ENCODE peak calls at places on chromosomes 12 and 14, in seven cellular contexts. D is omental fat pad; B is HTR-8/SVneo; I is KBM-7; S is natural killer cell treated with Interleukin-12 subunit alpha and Interleukin-12 subunit beta and Interleukin-15 and Interleukin-18, amount 100 ng/mL, for 72 hours; A is fibroblast of mammary gland; L is D341Med. V is an unnamed sample.

GRCh38 chr12:20367731-20368652 is at the start of gene PDE3A:
- DNase-seq in D (no peak), B (peak), I (peak), S (no peak), A (peak), L (peak), V (peak)

GRCh38 chr12:53061404-53062010 is 11.6 kb downstream of the TNS2 start:
- DNase-seq in D (no peak), B (no peak), I (no peak), S (no peak), A (no peak), L (no peak), V (no peak)

GRCh38 chr12:118685983-118686607 is 295.2 kb upstream of the SRRM4 start:
- DNase-seq in D (no peak), B (no peak), I (no peak), S (no peak), A (no peak), L (no peak), V (no peak)

GRCh38 chr12:16100206-16100605 is 177.3 kb downstream of the SLC15A5 start:
- DNase-seq in D (no peak), B (no peak), I (no peak), S (no peak), A (no peak), L (no peak), V (no peak)

GRCh38 chr14:53047302-53047701 is 96.5 kb upstream of the FERMT2 start:
- DNase-seq in D (no peak), B (peak), I (no peak), S (no peak), A (no peak), L (no peak), V (no peak)

GRCh38 chr14:101223561-101224162 is 320.1 kb upstream of the RTL1 start:
- DNase-seq in D (no peak), B (no peak), I (no peak), S (peak), A (no peak), L (peak), V (no peak)

GRCh38 chr14:85566603-85567002 is 36.7 kb downstream of the FLRT2 start:
- DNase-seq in D (no peak), B (no peak), I (no peak), S (no peak), A (peak), L (no peak), V (no peak)

GRCh38 chr12:109679716-109680520 is 33.7 kb upstream of the FAM222A start:
- DNase-seq in D (no peak), B (no peak), I (no peak), S (no peak), A (no peak), L (no peak), V (no peak)

GRCh38 chr14:65069874-65070709 is 32.2 kb downstream of the MAX start:
- DNase-seq in D (no peak), B (no peak), I (no peak), S (no peak), A (no peak), L (no peak), V (no peak)

GRCh38 chr12:106369624-106370346 is 12.2 kb downstream of the POLR3B start:
- DNase-seq in D (no peak), B (peak), I (no peak), S (no peak), A (peak), L (no peak), V (no peak)

GRCh38 chr14:79971330-79971729 is 240.0 kb downstream of the DIO2 start:
- DNase-seq in D (no peak), B (peak), I (no peak), S (no peak), A (peak), L (no peak), V (no peak)

GRCh38 chr12:93032748-93033147 is 103.7 kb upstream of the EEA1 start:
- DNase-seq in D (no peak), B (no peak), I (no peak), S (no peak), A (no peak), L (no peak), V (no peak)

GRCh38 chr12:113154351-113154973 is 4.9 kb downstream of the CFAP73 start:
- DNase-seq in D (no peak), B (no peak), I (no peak), S (no peak), A (peak), L (no peak), V (peak)

GRCh38 chr14:38868415-38869290 is 234.4 kb downstream of the SEC23A start:
- DNase-seq in D (no peak), B (no peak), I (no peak), S (no peak), A (no peak), L (no peak), V (no peak)

GRCh38 chr12:132074216-132074615 is 69.9 kb downstream of the DDX51 start:
- DNase-seq in D (no peak), B (no peak), I (no peak), S (no peak), A (no peak), L (no peak), V (no peak)

GRCh38 chr14:26528415-26529182 is 69.2 kb downstream of the NOVA1 start:
- DNase-seq in D (no peak), B (no peak), I (no peak), S (no peak), A (peak), L (no peak), V (no peak)

GRCh38 chr14:54976316-54976715 is 50.6 kb downstream of the WDHD1 start:
- DNase-seq in D (no peak), B (peak), I (peak), S (no peak), A (peak), L (no peak), V (peak)

V was measured in Kasumi-1.